ENCODE peak calls at places on chromosomes 13 and 19, in nine cellular contexts. M, R, T, C, O, U, K, D and E are unnamed samples.

GRCh38 chr19:8973501-8974091 is 36.6 kb downstream of the MUC16 start:
- DNase-seq in M (no peak), R (peak), T (no peak), C (no peak), O (no peak), U (no peak), K (no peak), D (no peak), E (no peak)

GRCh38 chr19:55958356-55958755 is 10.7 kb downstream of the NLRP8 start:
- DNase-seq in M (no peak), R (peak), T (no peak), C (no peak), O (no peak), U (peak), K (no peak), D (no peak), E (no peak)

GRCh38 chr19:9735986-9736385 is 32.6 kb downstream of the ZNF846 start:
- DNase-seq in M (no peak), R (no peak), T (no peak), C (no peak), O (no peak), U (no peak), K (no peak), D (no peak), E (no peak)

GRCh38 chr13:77448689-77449088 is 86.8 kb upstream of the SCEL start:
- DNase-seq in M (no peak), R (no peak), T (no peak), C (no peak), O (no peak), U (no peak), K (no peak), D (no peak), E (no peak)

GRCh38 chr13:31242342-31242741 is 42.6 kb downstream of the B3GLCT start:
- DNase-seq in M (no peak), R (no peak), T (no peak), C (no peak), O (no peak), U (no peak), K (no peak), D (no peak), E (no peak)

GRCh38 chr13:71625694-71626093 is 241.3 kb downstream of the DACH1 start:
- DNase-seq in M (peak), R (no peak), T (no peak), C (no peak), O (no peak), U (no peak), K (no peak), D (no peak), E (no peak)

GRCh38 chr13:34587586-34587985 is 354.5 kb upstream of the NBEA start:
- DNase-seq in M (no peak), R (no peak), T (no peak), C (no peak), O (no peak), U (no peak), K (no peak), D (no peak), E (no peak)

GRCh38 chr13:95099541-95099940 is 201.7 kb downstream of the ABCC4 start:
- DNase-seq in M (peak), R (peak), T (no peak), C (no peak), O (no peak), U (peak), K (peak), D (no peak), E (no peak)

GRCh38 chr13:90258129-90258528 is 1089.4 kb upstream of the MIR17HG start:
- DNase-seq in M (no peak), R (no peak), T (no peak), C (no peak), O (no peak), U (no peak), K (no peak), D (no peak), E (no peak)

GRCh38 chr13:95182570-95183285 is 118.5 kb downstream of the ABCC4 start:
- DNase-seq in M (no peak), R (no peak), T (no peak), C (no peak), O (no peak), U (no peak), K (no peak), D (no peak), E (no peak)

GRCh38 chr19:43765109-43765876 is 10.5 kb upstream of the SMG9 start:
- DNase-seq in M (peak), R (peak), T (peak), C (peak), O (no peak), U (peak), K (peak), D (no peak), E (peak)

GRCh38 chr13:50512602-50513527 is 330.6 kb downstream of the DLEU7 start:
- DNase-seq in M (peak), R (no peak), T (peak), C (peak), O (peak), U (peak), K (peak), D (no peak), E (peak)

GRCh38 chr13:112573710-112574109 is 14.2 kb downstream of the TUBGCP3 start:
- DNase-seq in M (no peak), R (no peak), T (no peak), C (no peak), O (no peak), U (no peak), K (no peak), D (no peak), E (no peak)

GRCh38 chr19:898663-899062 is 5.4 kb downstream of the RNU6-9 start:
- DNase-seq in M (no peak), R (no peak), T (peak), C (peak), O (no peak), U (no peak), K (no peak), D (no peak), E (no peak)

GRCh38 chr13:87907202-87907601 is 236.0 kb downstream of the SLITRK5 start:
- DNase-seq in M (no peak), R (no peak), T (no peak), C (no peak), O (no peak), U (no peak), K (no peak), D (no peak), E (no peak)

GRCh38 chr13:44649118-44649455 is 73.0 kb upstream of the TSC22D1 start:
- DNase-seq in M (no peak), R (no peak), T (no peak), C (no peak), O (no peak), U (no peak), K (no peak), D (no peak), E (no peak)

GRCh38 chr19:4082172-4082571 is 15.5 kb upstream of the ZBTB7A start:
- DNase-seq in M (no peak), R (no peak), T (no peak), C (no peak), O (no peak), U (no peak), K (no peak), D (no peak), E (no peak)

GRCh38 chr19:38733493-38734175 is 10.6 kb downstream of the CAPN12 start:
- DNase-seq in M (no peak), R (peak), T (no peak), C (peak), O (no peak), U (no peak), K (no peak), D (no peak), E (no peak)

GRCh38 chr13:43016226-43016625 is 7.2 kb upstream of the DNAJC15 start:
- DNase-seq in M (no peak), R (no peak), T (no peak), C (no peak), O (no peak), U (no peak), K (no peak), D (no peak), E (no peak)

GRCh38 chr13:92649140-92649813 is 577.3 kb upstream of the GPC6 start:
- DNase-seq in M (no peak), R (no peak), T (no peak), C (no peak), O (no peak), U (no peak), K (no peak), D (no peak), E (no peak)

GRCh38 chr13:75250526-75251183 is 231.3 kb downstream of the TBC1D4 start:
- DNase-seq in M (peak), R (no peak), T (no peak), C (no peak), O (no peak), U (no peak), K (no peak), D (no peak), E (no peak)

GRCh38 chr19:20367811-20368294 is 197.7 kb downstream of the ZNF737 start:
- DNase-seq in M (no peak), R (no peak), T (peak), C (no peak), O (no peak), U (no peak), K (peak), D (no peak), E (no peak)

GRCh38 chr13:23950736-23951510 is 53.6 kb upstream of the C1QTNF9B start:
- DNase-seq in M (peak), R (no peak), T (no peak), C (no peak), O (no peak), U (no peak), K (no peak), D (no peak), E (no peak)

GRCh38 chr19:34120846-34121639 is 51.3 kb upstream of the LSM14A start:
- DNase-seq in M (peak), R (peak), T (peak), C (no peak), O (no peak), U (peak), K (peak), D (no peak), E (no peak)

GRCh38 chr19:47229674-47230121 is 1.3 kb downstream of the BBC3 start:
- DNase-seq in M (peak), R (peak), T (no peak), C (no peak), O (no peak), U (no peak), K (no peak), D (no peak), E (no peak)

GRCh38 chr19:38032951-38033350 is 125.9 kb downstream of the SIPA1L3 start:
- DNase-seq in M (no peak), R (no peak), T (no peak), C (no peak), O (no peak), U (no peak), K (no peak), D (no peak), E (no peak)

GRCh38 chr13:99307247-99307646 is at the start of gene GPR183:
- DNase-seq in M (peak), R (no peak), T (no peak), C (no peak), O (no peak), U (no peak), K (no peak), D (no peak), E (no peak)
- TF ChIP-seq POLR2A in M (no peak), R (no peak), T (peak), C (peak), O (no peak), U (no peak), K (no peak), D (peak), E (no peak)

GRCh38 chr19:50501568-50502475 is 9.2 kb downstream of the JOSD2 start:
- DNase-seq in M (no peak), R (no peak), T (no peak), C (no peak), O (no peak), U (no peak), K (no peak), D (peak), E (peak)
- H3K4me3 ChIP-seq in M (no peak), R (no peak), T (no peak), C (no peak), O (no peak), U (no peak), K (no peak), D (peak), E (peak)

GRCh38 chr19:5210556-5210955 is 130.1 kb downstream of the PTPRS start:
- DNase-seq in M (no peak), R (no peak), T (no peak), C (no peak), O (no peak), U (no peak), K (no peak), D (no peak), E (no peak)

GRCh38 chr19:5205388-5205787 is 135.2 kb downstream of the PTPRS start:
- DNase-seq in M (no peak), R (no peak), T (no peak), C (no peak), O (no peak), U (no peak), K (no peak), D (no peak), E (no peak)

GRCh38 chr19:5205937-5206750 is 134.5 kb downstream of the PTPRS start:
- DNase-seq in M (no peak), R (no peak), T (no peak), C (no peak), O (no peak), U (no peak), K (no peak), D (no peak), E (no peak)

GRCh38 chr19:5206751-5207075 is 133.9 kb downstream of the PTPRS start:
- DNase-seq in M (no peak), R (no peak), T (no peak), C (no peak), O (no peak), U (no peak), K (no peak), D (no peak), E (no peak)

GRCh38 chr19:5207806-5208205 is 132.8 kb downstream of the PTPRS start:
- DNase-seq in M (no peak), R (no peak), T (no peak), C (no peak), O (no peak), U (no peak), K (no peak), D (no peak), E (no peak)
- TF ChIP-seq POLR2A in M (no peak), R (no peak), T (no peak), C (no peak), O (no peak), U (no peak), K (no peak), D (no peak), E (no peak)

GRCh38 chr13:96673825-96674224 is 320.5 kb downstream of the OXGR1 start:
- DNase-seq in M (no peak), R (no peak), T (no peak), C (no peak), O (no peak), U (no peak), K (no peak), D (no peak), E (no peak)

GRCh38 chr13:96677029-96677428 is 317.2 kb downstream of the OXGR1 start:
- DNase-seq in M (no peak), R (no peak), T (no peak), C (no peak), O (no peak), U (no peak), K (no peak), D (no peak), E (no peak)

GRCh38 chr13:96672016-96672415 is 322.3 kb downstream of the OXGR1 start:
- DNase-seq in M (no peak), R (no peak), T (no peak), C (no peak), O (no peak), U (no peak), K (no peak), D (no peak), E (no peak)

DNA sequence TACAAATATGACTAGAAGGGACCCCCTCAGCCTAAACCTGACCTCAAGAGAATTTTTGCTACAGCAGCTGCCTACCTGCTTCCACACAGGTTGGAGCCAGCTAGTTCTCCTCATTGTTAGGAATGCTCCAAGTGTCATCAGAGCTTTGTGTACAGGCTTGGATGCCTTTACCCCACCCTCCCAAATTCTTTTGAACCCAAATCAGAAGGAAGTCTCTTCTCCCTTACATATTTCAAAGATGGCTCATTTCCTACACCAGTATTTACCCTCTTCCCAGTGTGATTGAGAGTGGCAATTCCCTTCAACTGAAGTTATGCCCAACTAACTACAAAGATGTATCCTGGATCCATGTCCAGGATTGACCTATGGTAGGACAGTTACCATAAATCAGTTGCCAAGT is 323.2 kb downstream of the OXGR1 start:
- DNase-seq in M (no peak), R (no peak), T (no peak), C (no peak), O (no peak), U (no peak), K (no peak), D (no peak), E (no peak)
- H3K4me3 ChIP-seq in M (no peak), R (no peak), T (no peak), C (no peak), O (no peak), U (no peak), K (no peak), D (no peak), E (no peak)

GRCh38 chr19:40810160-40810559 is 11.2 kb downstream of the EGLN2 start:
- DNase-seq in M (no peak), R (no peak), T (no peak), C (no peak), O (no peak), U (no peak), K (no peak), D (no peak), E (no peak)

GRCh38 chr19:40813182-40813581 is 14.2 kb downstream of the EGLN2 start:
- DNase-seq in M (no peak), R (no peak), T (no peak), C (no peak), O (no peak), U (no peak), K (no peak), D (no peak), E (no peak)

GRCh38 chr19:40808497-40808896 is 9.5 kb downstream of the EGLN2 start:
- DNase-seq in M (no peak), R (no peak), T (no peak), C (no peak), O (no peak), U (no peak), K (no peak), D (no peak), E (no peak)

GRCh38 chr19:40809358-40810086 is 10.5 kb downstream of the EGLN2 start:
- DNase-seq in M (no peak), R (no peak), T (no peak), C (no peak), O (no peak), U (no peak), K (no peak), D (no peak), E (no peak)

DNA sequence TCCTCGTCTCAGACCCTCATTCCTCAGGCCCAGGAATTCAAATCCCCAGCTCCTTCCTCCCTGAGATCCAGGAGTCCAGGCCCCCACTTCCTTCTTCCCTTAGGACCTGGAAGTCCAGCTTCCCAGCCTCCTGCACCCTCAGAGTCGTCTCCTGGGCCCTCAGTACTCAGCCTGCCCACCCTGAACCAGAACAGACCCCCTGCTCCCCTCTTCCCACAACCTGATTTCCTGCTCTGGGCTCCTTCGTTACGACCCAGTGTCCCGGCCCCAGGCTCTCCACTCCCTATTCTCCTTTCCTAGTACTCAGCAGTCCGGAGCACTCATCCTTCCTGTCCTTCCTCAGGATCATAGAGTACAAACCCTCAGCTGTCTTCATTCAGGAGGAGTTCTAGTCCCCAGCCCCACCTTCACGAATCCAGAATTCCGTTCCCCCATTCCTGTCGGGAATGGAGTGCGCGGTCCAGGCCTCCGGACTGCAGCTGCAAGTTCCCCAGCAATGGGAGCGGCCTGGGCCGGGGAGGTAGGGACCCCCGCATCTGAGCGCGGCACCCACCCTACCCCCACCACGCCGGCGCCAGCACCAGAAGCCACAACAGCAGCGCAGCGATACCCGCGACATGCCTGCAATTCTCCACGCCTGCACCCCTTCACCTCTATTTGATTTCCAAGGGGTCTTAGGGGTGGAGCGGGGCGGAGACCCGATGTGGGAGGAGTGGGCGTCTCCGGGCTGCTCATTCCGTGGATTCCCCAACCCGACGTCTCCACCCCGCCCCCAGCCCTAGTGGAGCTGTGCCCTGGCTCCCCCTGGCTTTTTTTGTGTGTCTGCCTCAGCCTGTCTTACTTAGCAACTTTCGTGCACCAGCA is 12.7 kb downstream of the EGLN2 start:
- DNase-seq in M (no peak), R (no peak), T (no peak), C (no peak), O (no peak), U (no peak), K (no peak), D (no peak), E (no peak)
- TF ChIP-seq POLR2A in M (no peak), R (no peak), T (no peak), C (no peak), O (no peak), U (no peak), K (no peak), D (no peak), E (no peak)